ENCODE peak calls at places on chromosomes 16 and 17, in four cellular contexts. B, V, T and E are unnamed samples. For H3K4me1, the result is how much of the 10 kb centered on the place peaks cover.

GRCh38 chr17:57462007-57462579 is 205.8 kb downstream of the MSI2 start:
- DNase-seq in B (no peak), V (no peak), T (no peak), E (no peak)

GRCh38 chr17:46862949-46863348 is 11.6 kb downstream of the WNT9B start:
- DNase-seq in B (no peak), V (no peak), T (no peak), E (no peak)

GRCh38 chr17:61353211-61353610 is 46.4 kb upstream of the TBX2 start:
- DNase-seq in B (no peak), V (no peak), T (no peak), E (no peak)

GRCh38 chr16:81080233-81080632 is 3.2 kb upstream of the C16orf46 start:
- DNase-seq in B (no peak), V (no peak), T (no peak), E (no peak)

GRCh38 chr17:37177234-37177633 is 198.6 kb upstream of the C17orf78 start:
- DNase-seq in B (peak), V (no peak), T (no peak), E (no peak)

GRCh38 chr16:68426355-68426652 is 22.0 kb downstream of the SMPD3 start:
- DNase-seq in B (no peak), V (no peak), T (no peak), E (no peak)

GRCh38 chr17:40283662-40284061 is 4.0 kb upstream of the CDC6 start:
- DNase-seq in B (peak), V (no peak), T (no peak), E (no peak)

GRCh38 chr16:14109782-14110727 is 38.9 kb downstream of the MRTFB start:
- DNase-seq in B (no peak), V (no peak), T (no peak), E (peak)

GRCh38 chr16:84652565-84652964 is 4.3 kb downstream of the KLHL36 start:
- DNase-seq in B (no peak), V (no peak), T (no peak), E (no peak)

GRCh38 chr17:45825792-45826191 is 18.9 kb upstream of the SPPL2C start:
- DNase-seq in B (no peak), V (no peak), T (no peak), E (no peak)

GRCh38 chr16:81440888-81441663 is 3.5 kb upstream of the CMIP start:
- DNase-seq in B (no peak), V (no peak), T (no peak), E (no peak)

GRCh38 chr17:7021993-7022778 is 664 bp upstream of the BCL6B start:
- DNase-seq in B (peak), V (peak), T (peak), E (peak)

GRCh38 chr17:2799653-2800052 is 3.4 kb downstream of the RAP1GAP2 start:
- DNase-seq in B (no peak), V (no peak), T (no peak), E (no peak)

GRCh38 chr16:74107795-74108610 is 188.6 kb upstream of the PSMD7 start:
- DNase-seq in B (peak), V (no peak), T (peak), E (peak)

GRCh38 chr16:397135-397661 is at the start of gene NME4:
- DNase-seq in B (no peak), V (no peak), T (no peak), E (peak)

GRCh38 chr17:15914400-15915165 is 30.3 kb upstream of the ADORA2B start:
- DNase-seq in B (peak), V (no peak), T (no peak), E (no peak)

GRCh38 chr16:50281391-50282009 is 15.1 kb downstream of the ADCY7 start:
- DNase-seq in B (no peak), V (no peak), T (no peak), E (no peak)
- H3K4me1 ChIP-seq in B (under half), V (under half), T (under half), E (under half)

DNA sequence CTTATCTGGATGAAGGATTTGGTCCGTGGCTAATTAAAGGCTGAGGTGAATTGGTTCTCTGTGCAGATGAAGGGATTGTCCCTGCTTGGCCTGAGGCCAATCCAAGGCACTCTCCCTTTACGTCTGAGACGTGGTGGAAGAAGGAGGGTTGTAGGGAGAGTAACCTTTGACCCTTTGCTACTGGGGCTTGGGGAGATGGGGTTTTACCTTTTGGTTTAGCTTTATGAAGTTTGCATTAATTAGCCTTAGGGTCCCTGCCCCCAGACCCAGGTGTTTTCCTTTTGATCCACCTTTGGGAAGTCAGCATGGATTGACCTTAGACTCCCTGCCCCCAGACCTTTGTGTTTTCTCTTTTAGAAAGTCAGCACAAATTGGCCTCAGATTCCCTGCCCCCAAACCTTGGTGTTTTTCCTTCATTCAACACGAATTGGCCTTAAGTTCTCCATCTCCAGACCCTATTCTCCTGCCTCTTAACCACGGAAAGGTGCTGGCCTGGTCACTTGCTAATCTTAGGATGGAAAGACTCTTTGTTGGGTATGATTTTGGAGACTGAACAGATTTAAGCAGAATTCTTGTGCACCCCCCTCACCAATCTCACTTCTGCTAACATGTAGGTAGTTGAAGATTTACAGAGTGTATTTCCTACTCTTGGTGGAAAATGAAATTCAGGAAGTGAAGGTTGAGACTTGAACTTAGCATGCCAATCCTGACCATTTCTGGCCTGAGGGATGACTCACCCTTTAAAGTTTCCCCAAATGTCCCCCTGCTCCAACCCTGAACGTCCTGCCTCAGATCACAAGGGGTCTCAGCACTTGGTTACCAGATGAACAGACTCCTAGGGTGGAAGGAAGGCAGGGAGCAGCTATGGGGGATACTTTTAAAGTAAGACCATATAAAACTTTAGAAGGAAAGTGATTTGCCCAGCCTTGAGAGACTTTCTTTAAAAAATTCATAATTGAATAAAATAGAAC is 23.1 kb upstream of the MMD start:
- DNase-seq in B (peak), V (no peak), T (no peak), E (no peak)
- H3K4me1 ChIP-seq in B (under half), V (under half), T (under half), E (under half)

GRCh38 chr16:27232875-27233605 is 29.7 kb downstream of the KDM8 start:
- DNase-seq in B (no peak), V (no peak), T (no peak), E (no peak)
- H3K4me1 ChIP-seq in B (under half), V (half or more), T (under half), E (under half)

GRCh38 chr16:86217001-86217890 is 293.1 kb upstream of the FOXF1 start:
- DNase-seq in B (no peak), V (no peak), T (no peak), E (no peak)

GRCh38 chr16:86216591-86216990 is 293.7 kb upstream of the FOXF1 start:
- DNase-seq in B (no peak), V (no peak), T (no peak), E (no peak)

GRCh38 chr16:86215979-86216585 is 294.2 kb upstream of the FOXF1 start:
- DNase-seq in B (no peak), V (no peak), T (no peak), E (no peak)

GRCh38 chr16:86218479-86219170 is 291.7 kb upstream of the FOXF1 start:
- DNase-seq in B (no peak), V (no peak), T (no peak), E (no peak)

GRCh38 chr16:86217891-86218270 is 292.4 kb upstream of the FOXF1 start:
- DNase-seq in B (no peak), V (no peak), T (no peak), E (no peak)
- H3K4me1 ChIP-seq in B (under half), V (under half), T (under half), E (under half)

DNA sequence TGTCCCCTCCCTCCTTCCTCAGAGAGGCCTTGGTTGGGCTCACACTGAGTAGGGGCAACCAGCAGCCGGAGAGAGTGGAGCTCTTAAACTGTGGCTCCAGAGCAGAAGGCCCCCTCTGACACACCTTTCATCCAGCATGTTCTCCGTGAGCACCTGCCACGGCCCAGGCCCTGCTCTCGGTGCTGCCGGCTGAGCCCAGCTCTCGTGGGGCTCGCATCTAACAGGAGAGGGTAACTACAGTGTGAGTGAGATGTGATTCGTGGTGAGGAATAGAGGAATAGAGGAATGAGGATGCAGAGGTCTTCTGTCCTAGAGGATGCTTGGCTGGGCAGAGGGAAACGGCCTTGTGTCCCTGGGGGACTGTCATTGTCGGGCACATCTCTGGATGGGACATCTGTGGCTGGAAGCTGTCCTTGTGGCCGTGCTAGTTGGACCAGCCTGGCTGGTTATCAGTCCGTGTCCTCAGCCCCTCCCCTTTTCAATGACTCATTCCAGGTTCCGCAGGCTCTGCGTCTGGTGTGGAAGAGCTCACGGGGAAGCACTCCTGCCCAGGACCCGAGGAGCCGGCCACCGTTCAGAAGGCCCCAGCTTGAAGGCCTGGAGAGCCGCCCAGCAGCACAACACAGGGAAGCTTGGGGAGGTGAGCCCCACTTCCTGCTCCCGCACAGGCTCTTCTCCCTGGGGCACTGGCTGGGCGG is 11.9 kb upstream of the DNASE1 start:
- DNase-seq in B (no peak), V (no peak), T (no peak), E (peak)
- H3K4me1 ChIP-seq in B (under half), V (under half), T (under half), E (under half)

DNA sequence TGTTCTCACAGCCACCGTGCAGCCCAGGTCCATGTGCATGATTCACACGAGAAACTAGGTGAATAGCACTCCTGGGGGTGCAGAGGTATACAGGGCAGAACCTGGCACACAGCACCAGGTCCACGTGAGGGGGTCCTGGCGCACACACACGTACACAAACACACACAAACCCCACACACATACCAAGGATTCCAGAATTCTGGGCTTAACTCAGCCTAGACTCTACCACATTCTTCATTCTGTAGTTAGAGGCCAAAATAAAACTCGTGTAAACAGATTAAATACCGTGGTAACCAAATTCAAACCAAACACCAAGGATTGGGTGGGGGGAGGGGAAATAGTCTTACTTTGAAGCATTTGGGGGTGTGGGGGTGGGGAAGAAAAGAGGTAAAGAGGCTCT is 58.5 kb downstream of the XYLT1 start:
- DNase-seq in B (peak), V (no peak), T (no peak), E (no peak)
- H3K4me1 ChIP-seq in B (under half), V (under half), T (under half), E (under half)